ENCODE peak calls at places on chromosomes 11 and 22, in eight cellular contexts. C is kidney epithelial cell; A is islet precursor cell; S is MM.1S; B is midbrain; I is stimulated activated naive CD4-positive, alpha-beta T cell treated with Interleukin-2 at 50 U/mL for 16 hours; J is cardiac muscle cell; U is stomach. F is an unnamed sample.

GRCh38 chr11:353315-353857 is 15.9 kb upstream of the B4GALNT4 start:
- DNase-seq in C (no peak), A (peak; percentile 79), S (no peak), B (peak; percentile 74), I (no peak), J (no peak), U (peak; percentile 87), F (no peak)

GRCh38 chr11:68211546-68211945 is 1.6 kb downstream of the KMT5B start:
- DNase-seq in C (no peak), A (no peak), S (no peak), B (no peak), I (no peak), J (no peak), U (peak; percentile 52), F (no peak)

GRCh38 chr11:128749986-128750385 is 56.1 kb downstream of the FLI1 start:
- DNase-seq in C (no peak), A (no peak), S (no peak), B (no peak), I (no peak), J (no peak), U (no peak), F (no peak)

GRCh38 chr11:74206746-74207145 is 35.7 kb downstream of the PPME1 start:
- DNase-seq in C (no peak), A (no peak), S (no peak), B (no peak), I (no peak), J (no peak), U (no peak), F (no peak)

GRCh38 chr11:35174666-35175065 is 35.7 kb downstream of the CD44 start:
- DNase-seq in C (no peak), A (no peak), S (no peak), B (no peak), I (no peak), J (no peak), U (no peak), F (no peak)

GRCh38 chr11:110323786-110324185 is 27.4 kb upstream of the RDX start:
- DNase-seq in C (no peak), A (no peak), S (no peak), B (no peak), I (no peak), J (no peak), U (no peak), F (no peak)

GRCh38 chr11:115409691-115410220 is 94.5 kb downstream of the CADM1 start:
- DNase-seq in C (no peak), A (no peak), S (no peak), B (peak; percentile 39), I (no peak), J (peak; percentile 23), U (no peak), F (no peak)

GRCh38 chr22:47192651-47193437 is 430.4 kb downstream of the TBC1D22A start:
- DNase-seq in C (no peak), A (peak; percentile 50), S (no peak), B (no peak), I (no peak), J (no peak), U (peak; percentile 25), F (no peak)

GRCh38 chr22:44359496-44360110 is 46.9 kb upstream of the SHISAL1 start:
- DNase-seq in C (no peak), A (no peak), S (no peak), B (no peak), I (no peak), J (no peak), U (no peak), F (no peak)

GRCh38 chr22:20581503-20582170 is 74.2 kb downstream of the MED15 start:
- DNase-seq in C (no peak), A (no peak), S (no peak), B (no peak), I (no peak), J (no peak), U (no peak), F (no peak)

GRCh38 chr11:133413726-133414125 is 118.6 kb downstream of the OPCML start:
- DNase-seq in C (no peak), A (peak; percentile 69), S (no peak), B (no peak), I (no peak), J (no peak), U (no peak), F (no peak)

GRCh38 chr11:33735426-33736147 is 636 bp downstream of the CD59 start:
- DNase-seq in C (no peak), A (peak; percentile 65), S (peak; percentile 85), B (peak; percentile 62), I (peak; percentile 36), J (peak; percentile 57), U (peak; percentile 50), F (peak; percentile 58)

GRCh38 chr22:29030618-29031235 is 30.9 kb downstream of the C22orf31 start:
- DNase-seq in C (peak; percentile 72), A (peak; percentile 98), S (no peak), B (peak; percentile 37), I (no peak), J (peak; percentile 93), U (peak; percentile 93), F (peak; percentile 69)

GRCh38 chr11:69894126-69895047 is 75.2 kb upstream of the FGF3 start:
- DNase-seq in C (no peak), A (no peak), S (no peak), B (no peak), I (no peak), J (no peak), U (no peak), F (peak; percentile 59)

GRCh38 chr11:65559951-65560537 is 1.9 kb upstream of the LTBP3 start:
- DNase-seq in C (no peak), A (peak; percentile 93), S (no peak), B (peak; percentile 24), I (no peak), J (no peak), U (no peak), F (no peak)

GRCh38 chr11:35554491-35555237 is 29.2 kb upstream of the PAMR1 start:
- DNase-seq in C (no peak), A (no peak), S (no peak), B (no peak), I (no peak), J (no peak), U (no peak), F (no peak)

GRCh38 chr11:117094776-117095175 is 3.5 kb downstream of the SIK3 start:
- DNase-seq in C (no peak), A (peak; percentile 62), S (no peak), B (peak; percentile 51), I (no peak), J (no peak), U (no peak), F (no peak)

GRCh38 chr22:39819429-39819828 is 74.1 kb downstream of the ENTHD1 start:
- DNase-seq in C (no peak), A (no peak), S (no peak), B (no peak), I (no peak), J (no peak), U (no peak), F (no peak)

GRCh38 chr22:23315341-23315917 is 135.1 kb downstream of the BCR start:
- DNase-seq in C (no peak), A (peak; percentile 88), S (peak; percentile 27), B (peak; percentile 53), I (peak; percentile 21), J (peak; percentile 69), U (peak; percentile 73), F (peak; percentile 77)

GRCh38 chr11:122310701-122311100 is 194.7 kb upstream of the BLID start:
- DNase-seq in C (no peak), A (no peak), S (no peak), B (peak; percentile 76), I (no peak), J (no peak), U (no peak), F (no peak)

GRCh38 chr22:27800250-27801131 is 1.1 kb downstream of the MN1 start:
- DNase-seq in C (no peak), A (no peak), S (no peak), B (no peak), I (no peak), J (peak; percentile 55), U (no peak), F (peak; percentile 83)